ENCODE peak calls at places on chromosomes 7 and 10, in six cellular contexts. D, S, Y, A, W and U are unnamed samples.

GRCh38 chr7:135798104-135798503 is 49.5 kb upstream of the FAM180A start:
- DNase-seq in D (no peak), S (no peak), Y (no peak), A (no peak), W (no peak), U (no peak)

GRCh38 chr7:111409714-111410422 is 152.4 kb downstream of the IMMP2L start:
- DNase-seq in D (no peak), S (no peak), Y (no peak), A (no peak), W (no peak), U (no peak)

GRCh38 chr10:124546957-124547650 is 85.5 kb downstream of the LHPP start:
- DNase-seq in D (no peak), S (no peak), Y (no peak), A (no peak), W (no peak), U (no peak)

GRCh38 chr7:32059289-32060045 is 10.7 kb downstream of the PDE1C start:
- DNase-seq in D (no peak), S (no peak), Y (no peak), A (no peak), W (no peak), U (no peak)

GRCh38 chr10:6176691-6177231 is 26.0 kb upstream of the PFKFB3 start:
- DNase-seq in D (peak; percentile 11), S (no peak), Y (no peak), A (no peak), W (no peak), U (no peak)

GRCh38 chr7:2054927-2055326 is 177.8 kb downstream of the MAD1L1 start:
- DNase-seq in D (no peak), S (no peak), Y (no peak), A (no peak), W (no peak), U (no peak)

GRCh38 chr10:103451871-103452713 is at the start of gene CALHM2:
- DNase-seq in D (peak; percentile 43), S (peak; percentile 86), Y (peak; percentile 78), A (peak; percentile 84), W (peak; percentile 80), U (no peak)

GRCh38 chr7:45595809-45596664 is 21.9 kb downstream of the ADCY1 start:
- DNase-seq in D (no peak), S (no peak), Y (no peak), A (no peak), W (no peak), U (no peak)

GRCh38 chr7:121797283-121798037 is 75.5 kb upstream of the PTPRZ1 start:
- DNase-seq in D (peak; percentile 35), S (no peak), Y (no peak), A (no peak), W (peak; percentile 47), U (no peak)

GRCh38 chr7:3425087-3425486 is 124.0 kb downstream of the SDK1 start:
- DNase-seq in D (no peak), S (no peak), Y (no peak), A (no peak), W (no peak), U (no peak)